ENCODE peak calls at places on chromosomes 2 and 18, in five cellular contexts. E, Y, J, O and Z are unnamed samples.

GRCh38 chr2:94956797-94957391 is 68.6 kb upstream of the MAL start:
- DNase-seq in E (peak), Y (no peak), J (no peak), O (no peak), Z (no peak)

GRCh38 chr2:20173496-20174402 is 51.2 kb downstream of the SDC1 start:
- DNase-seq in E (no peak), Y (no peak), J (no peak), O (no peak), Z (no peak)

GRCh38 chr2:155844481-155844880 is 488.0 kb downstream of the NR4A2 start:
- DNase-seq in E (no peak), Y (no peak), J (no peak), O (no peak), Z (no peak)

GRCh38 chr18:77249583-77250500 is at the start of gene GALR1:
- DNase-seq in E (no peak), Y (no peak), J (no peak), O (no peak), Z (peak)

GRCh38 chr2:171985076-171985475 is 14.7 kb upstream of the METAP1D start:
- DNase-seq in E (no peak), Y (no peak), J (no peak), O (no peak), Z (no peak)

GRCh38 chr2:68737717-68738116 is 3.1 kb downstream of the ARHGAP25 start:
- DNase-seq in E (no peak), Y (no peak), J (no peak), O (peak), Z (no peak)

GRCh38 chr2:134855709-134856108 is 17.3 kb downstream of the ACMSD start:
- DNase-seq in E (no peak), Y (no peak), J (no peak), O (no peak), Z (no peak)

GRCh38 chr2:86002375-86002774 is 103.3 kb downstream of the POLR1A start:
- DNase-seq in E (no peak), Y (no peak), J (no peak), O (no peak), Z (no peak)

GRCh38 chr18:52160652-52161051 is 179.3 kb upstream of the DCC start:
- DNase-seq in E (peak), Y (no peak), J (no peak), O (no peak), Z (no peak)

GRCh38 chr2:77193858-77194448 is 328.2 kb downstream of the LRRTM4 start:
- DNase-seq in E (no peak), Y (no peak), J (no peak), O (no peak), Z (no peak)

GRCh38 chr2:61434314-61434713 is 36.6 kb downstream of the USP34 start:
- DNase-seq in E (no peak), Y (no peak), J (no peak), O (no peak), Z (peak)

GRCh38 chr2:96525211-96525507 is 11.4 kb upstream of the ARID5A start:
- DNase-seq in E (no peak), Y (peak), J (no peak), O (no peak), Z (no peak)

GRCh38 chr2:235005603-235006259 is 53.9 kb downstream of the SH3BP4 start:
- DNase-seq in E (no peak), Y (no peak), J (peak), O (no peak), Z (peak)

GRCh38 chr2:88216641-88217040 is 46.5 kb downstream of the THNSL2 start:
- DNase-seq in E (no peak), Y (no peak), J (no peak), O (no peak), Z (no peak)

GRCh38 chr18:57811477-57812125 is 8.5 kb upstream of the ATP8B1 start:
- DNase-seq in E (peak), Y (no peak), J (no peak), O (no peak), Z (no peak)

GRCh38 chr2:199136241-199136640 is 321.5 kb downstream of the SATB2 start:
- DNase-seq in E (no peak), Y (no peak), J (no peak), O (no peak), Z (no peak)

GRCh38 chr18:65968605-65969004 is 217.8 kb downstream of the CDH7 start:
- DNase-seq in E (peak), Y (no peak), J (no peak), O (no peak), Z (no peak)
- TF ChIP-seq CTCF in E (no peak), Y (no peak), J (peak), O (no peak), Z (no peak)

GRCh38 chr2:238994876-238995275 is 147.0 kb downstream of the TWIST2 start:
- DNase-seq in E (no peak), Y (no peak), J (no peak), O (no peak), Z (no peak)

GRCh38 chr2:238997137-238997390 is 149.2 kb downstream of the TWIST2 start:
- DNase-seq in E (no peak), Y (no peak), J (no peak), O (no peak), Z (no peak)

GRCh38 chr2:238995634-238996033 is 147.7 kb downstream of the TWIST2 start:
- DNase-seq in E (no peak), Y (no peak), J (no peak), O (no peak), Z (no peak)

GRCh38 chr2:238996331-238997136 is 148.6 kb downstream of the TWIST2 start:
- DNase-seq in E (no peak), Y (peak), J (no peak), O (no peak), Z (peak)

DNA sequence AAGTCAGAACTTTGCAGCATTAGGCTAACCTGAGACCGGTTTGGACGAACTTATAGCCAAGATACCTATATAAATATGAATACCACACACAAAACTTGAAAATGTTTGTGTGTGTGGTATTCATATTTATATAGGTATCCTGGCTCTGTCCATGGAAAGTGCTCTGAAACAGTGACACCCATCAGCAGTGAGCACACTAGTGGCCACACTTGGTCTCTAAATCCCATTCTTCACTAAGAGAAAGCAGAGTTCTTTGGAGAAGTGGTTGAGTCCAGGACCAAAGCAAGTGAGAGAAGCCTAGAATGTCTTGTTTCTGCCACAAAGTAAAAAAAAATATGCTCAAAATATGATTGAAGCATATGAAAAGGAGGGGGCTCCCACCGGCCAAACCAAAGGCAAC is 146.5 kb downstream of the TWIST2 start:
- DNase-seq in E (no peak), Y (no peak), J (no peak), O (no peak), Z (no peak)
- TF ChIP-seq POLR2A in E (no peak), Y (no peak), J (no peak), O (no peak), Z (no peak)

GRCh38 chr2:164840930-164841718 is 499 bp downstream of the COBLL1 start:
- DNase-seq in E (peak), Y (peak), J (peak), O (peak), Z (peak)
- TF ChIP-seq CTCF in E (peak), Y (no peak), J (peak), O (no peak), Z (no peak)

GRCh38 chr2:112583497-112584133 is 794 bp upstream of the CHCHD5 start:
- DNase-seq in E (peak), Y (no peak), J (no peak), O (no peak), Z (no peak)

GRCh38 chr2:112585400-112585799 is 991 bp downstream of the CHCHD5 start:
- DNase-seq in E (no peak), Y (no peak), J (no peak), O (no peak), Z (no peak)

GRCh38 chr2:112585873-112586477 is 1.6 kb downstream of the CHCHD5 start:
- DNase-seq in E (no peak), Y (no peak), J (peak), O (no peak), Z (peak)

GRCh38 chr2:112584891-112585250 is 462 bp downstream of the CHCHD5 start:
- DNase-seq in E (no peak), Y (no peak), J (no peak), O (no peak), Z (no peak)

GRCh38 chr2:112584134-112584890 is at the start of gene CHCHD5:
- DNase-seq in E (peak), Y (peak), J (peak), O (peak), Z (peak)
- TF ChIP-seq POLR2A in E (peak), Y (peak), J (peak), O (peak), Z (peak)

GRCh38 chr18:66534110-66534509 is 69.8 kb downstream of the CDH19 start:
- DNase-seq in E (no peak), Y (no peak), J (no peak), O (no peak), Z (no peak)

GRCh38 chr18:66533693-66534092 is 70.2 kb downstream of the CDH19 start:
- DNase-seq in E (no peak), Y (no peak), J (no peak), O (no peak), Z (no peak)
- TF ChIP-seq CTCF in E (no peak), Y (no peak), J (no peak), O (no peak), Z (no peak)

DNA sequence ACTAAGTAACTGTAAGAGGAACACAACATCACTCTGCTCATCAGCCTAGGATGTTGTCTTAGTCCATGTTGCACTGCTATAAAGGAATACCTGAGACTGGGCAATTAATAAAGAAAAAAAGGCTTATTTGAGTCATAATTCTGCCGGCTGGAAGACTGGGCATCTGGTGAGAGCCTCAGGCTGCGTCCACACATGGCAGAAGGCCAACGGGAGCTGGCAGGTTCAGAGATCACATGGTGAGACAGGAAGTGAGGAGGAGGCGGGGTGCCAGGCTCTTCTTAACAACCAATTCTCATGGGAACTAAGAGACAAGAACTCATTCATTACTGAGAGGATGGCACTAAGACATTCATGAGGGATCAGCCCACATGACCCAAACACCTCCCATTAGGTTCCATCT is 46.8 kb downstream of the EPG5 start:
- DNase-seq in E (peak), Y (peak), J (peak), O (peak), Z (peak)
- TF ChIP-seq POLR2A in E (no peak), Y (no peak), J (no peak), O (no peak), Z (no peak)